ENCODE peak calls at places on chromosomes 12 and 14, in four cellular contexts. One of them, this sample, is unnamed.

GRCh38 chr12:45934956-45935355 is 55.4 kb downstream of the SCAF11 start:
- DNase-seq in choroid plexus epithelial cell: no peak
- DNase-seq in HCT116: no peak
- DNase-seq in cardiac fibroblast: no peak
- DNase-seq in this sample: no peak

GRCh38 chr12:1873531-1874149 is 44.8 kb downstream of the CACNA2D4 start:
- DNase-seq in choroid plexus epithelial cell: no peak
- DNase-seq in HCT116: no peak
- DNase-seq in cardiac fibroblast: no peak
- DNase-seq in this sample: no peak

GRCh38 chr14:71289536-71289935 is 382.3 kb downstream of the PCNX1 start:
- DNase-seq in HCT116: no peak
- DNase-seq in choroid plexus epithelial cell: no peak
- DNase-seq in cardiac fibroblast: no peak
- DNase-seq in this sample: no peak

GRCh38 chr12:26744697-26745440 is 88.1 kb downstream of the ITPR2 start:
- DNase-seq in cardiac fibroblast: peak
- DNase-seq in choroid plexus epithelial cell: peak
- DNase-seq in HCT116: no peak
- DNase-seq in this sample: no peak

GRCh38 chr12:56682323-56682722 is 5.8 kb downstream of the PTGES3 start:
- DNase-seq in choroid plexus epithelial cell: no peak
- DNase-seq in HCT116: no peak
- DNase-seq in cardiac fibroblast: no peak
- DNase-seq in this sample: no peak

GRCh38 chr14:99230271-99231141 is 41.5 kb downstream of the BCL11B start:
- DNase-seq in choroid plexus epithelial cell: no peak
- DNase-seq in HCT116: no peak
- DNase-seq in cardiac fibroblast: no peak
- DNase-seq in this sample: no peak

GRCh38 chr12:29226621-29227020 is 77.5 kb downstream of the FAR2 start:
- DNase-seq in cardiac fibroblast: no peak
- DNase-seq in HCT116: no peak
- DNase-seq in choroid plexus epithelial cell: peak
- DNase-seq in this sample: no peak

GRCh38 chr14:57983235-57983634 is 117.3 kb upstream of the SLC35F4 start:
- DNase-seq in cardiac fibroblast: no peak
- DNase-seq in choroid plexus epithelial cell: no peak
- DNase-seq in HCT116: no peak
- DNase-seq in this sample: no peak

GRCh38 chr12:122137229-122137628 is 36.8 kb downstream of the IL31 start:
- DNase-seq in HCT116: no peak
- DNase-seq in cardiac fibroblast: no peak
- DNase-seq in choroid plexus epithelial cell: no peak
- DNase-seq in this sample: no peak

GRCh38 chr12:92146497-92146828 is 817 bp upstream of the BTG1 start:
- DNase-seq in choroid plexus epithelial cell: peak
- DNase-seq in HCT116: no peak
- DNase-seq in cardiac fibroblast: peak
- DNase-seq in this sample: no peak

GRCh38 chr12:9647825-9648700 is 21.4 kb upstream of the CLEC2D start:
- DNase-seq in cardiac fibroblast: peak
- DNase-seq in choroid plexus epithelial cell: peak
- DNase-seq in HCT116: no peak
- DNase-seq in this sample: no peak
- TF ChIP-seq CTCF in cardiac fibroblast: peak
- TF ChIP-seq CTCF in choroid plexus epithelial cell: no peak
- TF ChIP-seq CTCF in HCT116: no peak
- TF ChIP-seq CTCF in this sample: peak

GRCh38 chr14:93984070-93984469 is 7.7 kb upstream of the ASB2 start:
- DNase-seq in cardiac fibroblast: no peak
- DNase-seq in HCT116: no peak
- DNase-seq in choroid plexus epithelial cell: no peak
- DNase-seq in this sample: no peak

GRCh38 chr14:93984987-93985410 is 8.6 kb upstream of the ASB2 start:
- DNase-seq in HCT116: peak
- DNase-seq in choroid plexus epithelial cell: peak
- DNase-seq in cardiac fibroblast: peak
- DNase-seq in this sample: no peak

GRCh38 chr14:93987376-93987775 is 9.7 kb upstream of the CCDC197 start:
- DNase-seq in HCT116: no peak
- DNase-seq in choroid plexus epithelial cell: no peak
- DNase-seq in cardiac fibroblast: no peak
- DNase-seq in this sample: no peak

GRCh38 chr14:93987815-93988476 is 9.2 kb upstream of the CCDC197 start:
- DNase-seq in cardiac fibroblast: no peak
- DNase-seq in HCT116: no peak
- DNase-seq in choroid plexus epithelial cell: no peak
- DNase-seq in this sample: no peak

GRCh38 chr14:93986972-93987371 is 10.1 kb upstream of the CCDC197 start:
- DNase-seq in HCT116: no peak
- DNase-seq in cardiac fibroblast: no peak
- DNase-seq in choroid plexus epithelial cell: no peak
- DNase-seq in this sample: no peak
- H3K4me3 ChIP-seq in HCT116: no peak
- H3K4me3 ChIP-seq in cardiac fibroblast: no peak
- H3K4me3 ChIP-seq in choroid plexus epithelial cell: no peak
- H3K4me3 ChIP-seq in this sample: no peak

GRCh38 chr12:86081798-86082197 is 174.4 kb downstream of the MGAT4C start:
- DNase-seq in HCT116: no peak
- DNase-seq in choroid plexus epithelial cell: no peak
- DNase-seq in cardiac fibroblast: no peak
- DNase-seq in this sample: no peak
- TF ChIP-seq CTCF in HCT116: no peak
- TF ChIP-seq CTCF in choroid plexus epithelial cell: no peak
- TF ChIP-seq CTCF in cardiac fibroblast: no peak
- TF ChIP-seq CTCF in this sample: no peak

GRCh38 chr14:104223101-104223809 is 84.9 kb downstream of the KIF26A start:
- DNase-seq in choroid plexus epithelial cell: peak
- DNase-seq in HCT116: no peak
- DNase-seq in cardiac fibroblast: no peak
- DNase-seq in this sample: no peak
- H3K4me3 ChIP-seq in choroid plexus epithelial cell: peak
- H3K4me3 ChIP-seq in HCT116: no peak
- H3K4me3 ChIP-seq in cardiac fibroblast: no peak
- H3K4me3 ChIP-seq in this sample: no peak

GRCh38 chr12:120229071-120229582 is 28.2 kb upstream of the RPLP0 start:
- DNase-seq in cardiac fibroblast: no peak
- DNase-seq in HCT116: no peak
- DNase-seq in choroid plexus epithelial cell: peak
- DNase-seq in this sample: no peak

GRCh38 chr12:120228041-120228290 is 27.1 kb upstream of the RPLP0 start:
- DNase-seq in choroid plexus epithelial cell: no peak
- DNase-seq in HCT116: no peak
- DNase-seq in cardiac fibroblast: no peak
- DNase-seq in this sample: no peak

GRCh38 chr12:120229583-120230325 is 28.8 kb upstream of the RPLP0 start:
- DNase-seq in HCT116: no peak
- DNase-seq in choroid plexus epithelial cell: peak
- DNase-seq in cardiac fibroblast: peak
- DNase-seq in this sample: no peak

GRCh38 chr12:120227233-120228040 is 26.5 kb upstream of the RPLP0 start:
- DNase-seq in HCT116: no peak
- DNase-seq in choroid plexus epithelial cell: no peak
- DNase-seq in cardiac fibroblast: no peak
- DNase-seq in this sample: no peak

DNA sequence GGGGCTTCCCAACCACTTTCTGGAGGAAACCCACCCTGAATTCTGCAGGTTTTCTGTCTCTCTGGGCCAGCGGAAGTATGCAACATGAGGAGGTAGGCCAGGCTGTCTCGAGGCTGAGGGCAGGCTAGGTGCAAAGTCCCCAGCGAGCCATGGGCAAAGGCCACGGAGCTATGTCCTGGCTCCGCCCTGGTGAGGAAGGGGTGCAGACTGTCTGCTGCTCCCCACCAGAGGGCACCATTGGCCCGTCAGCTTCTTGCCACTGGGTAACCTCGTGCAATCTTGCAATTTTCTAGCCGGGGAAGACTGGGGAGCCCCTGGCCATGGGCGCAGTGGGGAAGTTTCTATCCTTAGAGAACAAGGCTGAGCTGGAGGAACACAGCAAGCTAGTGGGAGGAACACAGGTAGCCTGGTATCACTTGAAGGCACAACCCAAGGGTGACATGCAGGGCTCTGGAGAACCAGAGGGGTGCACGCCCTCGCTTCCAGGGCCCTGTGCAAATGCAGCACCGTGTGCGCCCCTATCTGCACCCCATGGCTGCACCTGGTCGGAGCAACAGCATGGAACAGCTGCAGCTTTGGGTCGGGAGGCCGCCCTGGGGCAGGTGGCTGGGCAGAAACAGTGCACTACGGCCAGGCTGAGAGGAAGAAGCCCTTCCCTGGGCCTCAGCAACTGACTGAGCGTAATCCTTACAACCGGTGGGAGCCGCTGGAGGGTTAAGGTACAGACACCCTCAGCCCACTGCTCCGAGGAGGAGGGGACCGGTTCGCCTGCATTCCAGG is 27.6 kb upstream of the RPLP0 start:
- DNase-seq in cardiac fibroblast: peak
- DNase-seq in HCT116: no peak
- DNase-seq in choroid plexus epithelial cell: peak
- DNase-seq in this sample: no peak
- TF ChIP-seq CTCF in cardiac fibroblast: peak
- TF ChIP-seq CTCF in HCT116: peak
- TF ChIP-seq CTCF in choroid plexus epithelial cell: peak
- TF ChIP-seq CTCF in this sample: peak

DNA sequence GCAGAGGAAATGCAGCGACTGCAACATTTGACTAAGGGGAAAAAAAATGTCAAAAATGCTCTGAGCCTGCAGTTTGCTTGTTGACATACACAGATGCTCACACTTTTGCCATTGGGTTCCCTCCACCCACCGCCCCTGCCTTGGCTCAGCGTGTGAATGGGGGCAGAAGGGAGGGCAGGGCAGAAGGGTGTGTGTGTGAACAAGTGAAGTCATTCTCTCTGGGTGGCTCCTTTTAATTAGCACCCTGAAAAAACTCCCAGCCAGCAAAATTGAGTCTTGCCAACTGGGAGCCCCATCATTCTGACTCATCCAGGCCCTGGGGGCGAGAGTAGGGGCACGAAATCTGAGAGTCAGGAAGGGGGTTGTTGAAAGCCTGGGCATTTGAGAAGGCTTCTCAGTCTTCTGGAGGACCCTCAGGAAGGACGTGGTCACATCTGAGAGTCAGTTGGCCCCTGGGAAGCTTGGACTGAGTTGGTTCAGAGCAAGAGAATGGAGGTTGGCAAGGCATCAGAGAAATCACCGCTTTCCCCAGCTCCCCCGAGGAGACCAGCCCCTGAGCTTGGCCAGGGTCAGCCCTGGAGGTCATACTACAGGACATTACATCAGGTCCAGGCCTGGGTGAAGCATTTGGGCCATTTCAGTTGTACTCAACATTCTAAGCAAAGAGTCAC is 22.6 kb upstream of the KRT78 start:
- DNase-seq in HCT116: no peak
- DNase-seq in choroid plexus epithelial cell: peak
- DNase-seq in cardiac fibroblast: peak
- DNase-seq in this sample: no peak
- H3K4me3 ChIP-seq in HCT116: no peak
- H3K4me3 ChIP-seq in choroid plexus epithelial cell: no peak
- H3K4me3 ChIP-seq in cardiac fibroblast: no peak
- H3K4me3 ChIP-seq in this sample: no peak

DNA sequence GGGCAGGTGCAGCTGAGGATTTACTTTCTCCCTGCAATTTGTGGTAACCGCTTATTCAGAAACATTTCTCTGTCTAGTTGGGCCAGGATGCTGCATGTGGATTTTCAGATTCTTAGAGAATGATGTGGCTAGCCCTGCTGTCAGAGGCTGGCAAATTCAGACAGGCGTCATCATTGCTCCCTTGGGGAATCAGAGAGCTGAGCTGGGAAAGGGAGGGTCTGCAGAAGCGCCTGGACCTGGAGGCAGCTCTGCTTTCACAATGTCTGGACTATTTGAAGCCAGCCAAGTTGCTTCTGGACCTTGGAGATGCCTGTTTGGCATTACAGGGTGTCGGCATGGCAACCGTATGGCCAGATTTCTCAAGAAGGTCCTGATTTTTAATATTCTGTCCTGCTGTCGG is 3.4 kb downstream of the GALNT16 start:
- DNase-seq in cardiac fibroblast: peak
- DNase-seq in HCT116: no peak
- DNase-seq in choroid plexus epithelial cell: peak
- DNase-seq in this sample: no peak
- TF ChIP-seq CTCF in cardiac fibroblast: no peak
- TF ChIP-seq CTCF in HCT116: no peak
- TF ChIP-seq CTCF in choroid plexus epithelial cell: no peak
- TF ChIP-seq CTCF in this sample: no peak

DNA sequence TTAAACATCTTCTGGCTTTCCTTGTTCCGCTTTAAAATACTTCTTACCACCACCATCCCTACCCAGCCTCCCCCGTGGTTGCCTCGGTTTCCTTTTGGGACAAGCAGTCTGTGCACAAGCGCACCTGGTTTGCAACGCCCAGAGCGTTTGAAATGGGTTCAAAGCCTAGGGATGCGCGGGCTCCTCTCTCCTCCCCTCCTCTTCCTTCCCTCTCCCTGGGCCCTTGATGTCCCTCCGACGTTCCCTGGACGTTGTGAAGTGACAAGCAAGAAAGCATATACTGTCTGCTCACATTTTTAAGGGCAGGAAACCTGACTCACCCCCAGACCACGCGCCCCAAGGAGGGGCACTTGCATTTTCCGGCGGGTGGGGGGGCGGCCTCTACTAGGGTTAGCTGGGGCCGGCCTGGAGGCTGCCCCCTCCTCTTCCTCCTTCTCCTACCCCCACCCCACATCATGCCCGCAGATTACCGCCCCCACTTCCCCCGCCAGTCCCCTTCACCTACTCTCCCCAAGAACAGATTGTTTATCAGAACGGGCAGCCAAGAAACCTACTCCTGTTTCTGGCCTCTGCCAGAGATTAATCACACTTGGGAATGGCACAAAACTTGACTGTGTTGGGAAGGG is 9.5 kb upstream of the IRF2BPL start:
- DNase-seq in cardiac fibroblast: no peak
- DNase-seq in HCT116: no peak
- DNase-seq in choroid plexus epithelial cell: no peak
- DNase-seq in this sample: no peak
- H3K4me3 ChIP-seq in cardiac fibroblast: no peak
- H3K4me3 ChIP-seq in HCT116: no peak
- H3K4me3 ChIP-seq in choroid plexus epithelial cell: no peak
- H3K4me3 ChIP-seq in this sample: no peak

DNA sequence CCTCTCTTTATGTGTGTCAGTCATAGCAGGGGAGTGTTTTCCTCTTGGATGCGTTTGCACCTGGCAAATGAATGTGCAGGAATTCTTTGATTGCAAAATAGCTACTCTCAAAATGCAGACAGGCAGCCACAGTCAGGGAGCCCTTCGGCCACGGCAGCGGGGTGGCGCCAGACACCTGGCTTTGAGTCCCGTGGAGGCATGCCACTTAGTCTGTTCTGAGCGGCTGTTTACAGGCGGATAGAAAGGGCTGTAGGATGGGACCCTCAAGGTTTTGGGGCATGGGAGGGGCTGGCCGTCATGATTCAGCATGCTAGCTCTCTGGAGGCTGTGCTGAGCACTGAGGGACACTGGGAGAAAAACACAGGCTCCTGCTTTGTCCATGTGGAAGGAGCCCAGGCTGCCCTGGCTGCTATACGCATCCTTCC is 117.1 kb downstream of the SLC25A47 start:
- DNase-seq in choroid plexus epithelial cell: peak
- DNase-seq in cardiac fibroblast: peak
- DNase-seq in HCT116: no peak
- DNase-seq in this sample: peak
- TF ChIP-seq CTCF in choroid plexus epithelial cell: peak
- TF ChIP-seq CTCF in cardiac fibroblast: peak
- TF ChIP-seq CTCF in HCT116: peak
- TF ChIP-seq CTCF in this sample: peak